ENCODE peak calls at places on chromosomes 3 and 15, in six cellular contexts. Q is GM23248, G is SJSA1, Z is ovary, W is NT2/D1, S is upper lobe of right lung. O is an unnamed sample.

GRCh38 chr3:78519281-78519680 is 1248.5 kb downstream of the ROBO1 start:
- DNase-seq in Q (no peak), G (no peak), Z (no peak), W (no peak), S (no peak), O (peak; percentile 15)

GRCh38 chr3:42539871-42540714 is 37.6 kb downstream of the VIPR1 start:
- DNase-seq in Q (peak; percentile 26), G (no peak), Z (no peak), W (peak; percentile 68), S (peak; percentile 84), O (peak; percentile 72)

GRCh38 chr15:40843885-40844542 is at the start of gene SPINT1:
- DNase-seq in Q (peak; percentile 41), G (no peak), Z (no peak), W (no peak), S (peak; percentile 89), O (no peak)

GRCh38 chr3:120348981-120349818 is at the start of gene LRRC58:
- DNase-seq in Q (peak; percentile 99), G (peak; percentile 85), Z (peak; percentile 95), W (peak; percentile 68), S (peak; percentile 96), O (peak; percentile 95)

GRCh38 chr15:45179221-45179985 is 8.4 kb downstream of the SHF start:
- DNase-seq in Q (peak; percentile 38), G (no peak), Z (no peak), W (no peak), S (peak; percentile 82), O (no peak)

GRCh38 chr15:64810499-64811326 is 14.7 kb downstream of the PIF1 start:
- DNase-seq in Q (no peak), G (no peak), Z (no peak), W (peak; percentile 84), S (no peak), O (no peak)

GRCh38 chr3:38989932-38990510 is 61.7 kb downstream of the SCN11A start:
- DNase-seq in Q (peak; percentile 57), G (no peak), Z (no peak), W (no peak), S (no peak), O (no peak)

GRCh38 chr3:188881954-188882641 is 289.7 kb upstream of the TPRG1 start:
- DNase-seq in Q (peak; percentile 85), G (no peak), Z (no peak), W (no peak), S (no peak), O (no peak)

GRCh38 chr15:82963356-82964341 is 11.1 kb upstream of the HOMER2 start:
- DNase-seq in Q (peak; percentile 61), G (no peak), Z (no peak), W (peak; percentile 72), S (no peak), O (no peak)

GRCh38 chr3:105362021-105362665 is 4.6 kb upstream of the ALCAM start:
- DNase-seq in Q (peak; percentile 76), G (no peak), Z (no peak), W (no peak), S (no peak), O (no peak)

GRCh38 chr3:145628211-145628610 is 532.8 kb downstream of the PLOD2 start:
- DNase-seq in Q (no peak), G (no peak), Z (no peak), W (no peak), S (no peak), O (no peak)

GRCh38 chr15:70775160-70775559 is 11.8 kb upstream of the UACA start:
- DNase-seq in Q (peak; percentile 93), G (peak; percentile 78), Z (no peak), W (no peak), S (no peak), O (no peak)

GRCh38 chr3:6657591-6657990 is 203.3 kb upstream of the GRM7 start:
- DNase-seq in Q (no peak), G (no peak), Z (no peak), W (no peak), S (no peak), O (no peak)
- H3K9me3 ChIP-seq in Q (no peaks in the 10 kb centered on the region), G (no peaks in the 10 kb centered on the region), Z (no peaks in the 10 kb centered on the region), W (peaks cover 24% of the 10 kb centered on the region), S (no peaks in the 10 kb centered on the region), O (no peaks in the 10 kb centered on the region)

GRCh38 chr15:99486371-99487336 is 79.1 kb upstream of the MEF2A start:
- DNase-seq in Q (peak; percentile 91), G (peak; percentile 79), Z (peak; percentile 79), W (no peak), S (peak; percentile 84), O (peak; percentile 86)
- H3K4me3 ChIP-seq in Q (peak overlapping the region; percentile 61), G (peak overlapping the region; percentile 28), Z (peak overlapping the region; percentile 34), W (no peak overlapping the region), S (peak overlapping the region; percentile 46), O (peak overlapping the region; percentile 15)

GRCh38 chr15:25170113-25170731 is 215.4 kb downstream of the SNRPN start:
- DNase-seq in Q (no peak), G (no peak), Z (peak; percentile 21), W (no peak), S (peak; percentile 44), O (no peak)
- H3K9me3 ChIP-seq in Q (no peaks in the 10 kb centered on the region), G (peaks cover 29% of the 10 kb centered on the region), Z (peaks cover 4% of the 10 kb centered on the region), W (peaks cover 34% of the 10 kb centered on the region), S (peaks cover 19% of the 10 kb centered on the region), O (peaks cover 13% of the 10 kb centered on the region)

GRCh38 chr15:89015412-89016097 is 72.7 kb upstream of the ABHD2 start:
- DNase-seq in Q (no peak), G (no peak), Z (no peak), W (no peak), S (no peak), O (no peak)

GRCh38 chr15:89019436-89019835 is 68.8 kb upstream of the ABHD2 start:
- DNase-seq in Q (no peak), G (no peak), Z (no peak), W (no peak), S (no peak), O (no peak)

GRCh38 chr15:89018235-89018634 is 70.0 kb upstream of the ABHD2 start:
- DNase-seq in Q (peak; percentile 66), G (no peak), Z (peak; percentile 73), W (no peak), S (peak; percentile 61), O (peak; percentile 67)

GRCh38 chr15:89016549-89017041 is 71.7 kb upstream of the ABHD2 start:
- DNase-seq in Q (peak; percentile 76), G (no peak), Z (no peak), W (no peak), S (peak; percentile 26), O (no peak)

GRCh38 chr15:89017370-89018066 is 70.7 kb upstream of the ABHD2 start:
- DNase-seq in Q (peak; percentile 91), G (peak; percentile 86), Z (peak; percentile 84), W (peak; percentile 87), S (peak; percentile 85), O (peak; percentile 78)
- H3K4me3 ChIP-seq in Q (peak overlapping the region; percentile 55), G (peak overlapping the region; percentile 17), Z (peak overlapping the region; percentile 25), W (peak overlapping the region; percentile 22), S (peak overlapping the region; percentile 21), O (peak overlapping the region; percentile 1)

GRCh38 chr15:29208352-29208751 is 61.3 kb downstream of the NSMCE3 start:
- DNase-seq in Q (no peak), G (no peak), Z (no peak), W (no peak), S (no peak), O (no peak)

GRCh38 chr15:29207758-29208108 is 61.9 kb downstream of the NSMCE3 start:
- DNase-seq in Q (no peak), G (no peak), Z (no peak), W (no peak), S (no peak), O (no peak)

GRCh38 chr15:29207027-29207757 is 62.4 kb downstream of the NSMCE3 start:
- DNase-seq in Q (no peak), G (no peak), Z (no peak), W (no peak), S (no peak), O (no peak)

DNA sequence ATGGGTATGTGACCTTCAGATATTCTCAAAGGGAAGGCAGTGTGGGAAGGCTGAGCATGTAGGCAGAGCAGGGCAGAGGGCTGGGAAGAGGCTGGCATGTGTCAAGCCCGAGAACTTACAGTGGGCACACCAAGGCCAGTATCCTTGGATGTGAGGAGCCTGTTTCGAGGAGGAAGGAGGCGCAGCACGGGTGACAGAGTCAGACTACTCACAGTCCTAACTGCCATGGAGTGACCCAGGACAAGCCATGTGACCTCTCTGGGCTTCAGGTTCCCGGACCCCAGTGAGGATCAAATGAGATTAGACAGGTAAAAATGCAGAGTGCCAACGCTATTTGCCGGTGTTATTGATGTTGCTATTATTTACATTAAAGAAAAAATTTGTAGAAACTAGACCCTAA is 65.3 kb downstream of the NSMCE3 start:
- DNase-seq in Q (no peak), G (no peak), Z (no peak), W (no peak), S (no peak), O (no peak)
- H3K9me3 ChIP-seq in Q (no peaks in the 10 kb centered on the region), G (no peaks in the 10 kb centered on the region), Z (no peaks in the 10 kb centered on the region), W (no peaks in the 10 kb centered on the region), S (no peaks in the 10 kb centered on the region), O (no peaks in the 10 kb centered on the region)

O was measured in adrenal gland.